ENCODE peak calls at places on chromosome 2, in ten cellular contexts. H, P, U, S, F, M, D, Z, K and T are unnamed samples.

GRCh38 chr2:177254433-177255226 is 9.9 kb downstream of the NFE2L2 start:
- DNase-seq in H (no peak), P (no peak), U (peak; percentile 39), S (peak; percentile 39), F (no peak), M (peak; percentile 86), D (no peak), Z (peak; percentile 90), K (no peak), T (peak; percentile 34)

GRCh38 chr2:202161106-202161836 is 77.1 kb downstream of the SUMO1 start:
- DNase-seq in H (no peak), P (no peak), U (no peak), S (no peak), F (no peak), M (no peak), D (no peak), Z (no peak), K (no peak), T (no peak)

GRCh38 chr2:200252661-200253067 is 53.8 kb upstream of the SPATS2L start:
- DNase-seq in H (no peak), P (no peak), U (no peak), S (no peak), F (no peak), M (no peak), D (peak; percentile 87), Z (peak; percentile 54), K (no peak), T (no peak)

GRCh38 chr2:117921520-117921919 is 92.3 kb downstream of the CCDC93 start:
- DNase-seq in H (no peak), P (peak; percentile 22), U (no peak), S (no peak), F (no peak), M (no peak), D (no peak), Z (no peak), K (no peak), T (no peak)

GRCh38 chr2:37110306-37111212 is 26.2 kb downstream of the GPATCH11 start:
- DNase-seq in H (no peak), P (no peak), U (no peak), S (no peak), F (no peak), M (no peak), D (no peak), Z (no peak), K (no peak), T (no peak)

GRCh38 chr2:88137833-88138232 is 10.0 kb upstream of the FABP1 start:
- DNase-seq in H (no peak), P (no peak), U (no peak), S (no peak), F (no peak), M (no peak), D (no peak), Z (no peak), K (no peak), T (no peak)

GRCh38 chr2:20015482-20016083 is 3.1 kb upstream of the MATN3 start:
- DNase-seq in H (no peak), P (no peak), U (no peak), S (peak; percentile 30), F (no peak), M (peak; percentile 46), D (peak; percentile 76), Z (peak; percentile 61), K (no peak), T (peak; percentile 15)

GRCh38 chr2:39606585-39606984 is 59.1 kb upstream of the TMEM178A start:
- DNase-seq in H (no peak), P (no peak), U (no peak), S (no peak), F (no peak), M (peak; percentile 16), D (no peak), Z (peak; percentile 95), K (no peak), T (peak; percentile 53)

GRCh38 chr2:53210538-53210937 is 557.1 kb upstream of the CHAC2 start:
- DNase-seq in H (no peak), P (no peak), U (no peak), S (no peak), F (no peak), M (peak; percentile 44), D (peak; percentile 6), Z (peak; percentile 56), K (no peak), T (no peak)

GRCh38 chr2:197952540-197953202 is 148.3 kb downstream of the PLCL1 start:
- DNase-seq in H (no peak), P (no peak), U (no peak), S (no peak), F (no peak), M (no peak), D (no peak), Z (no peak), K (no peak), T (no peak)

GRCh38 chr2:131152065-131152464 is 46.9 kb downstream of the PLEKHB2 start:
- DNase-seq in H (no peak), P (no peak), U (no peak), S (no peak), F (no peak), M (no peak), D (no peak), Z (peak; percentile 19), K (no peak), T (no peak)

GRCh38 chr2:19474128-19474527 is 115.7 kb upstream of the OSR1 start:
- DNase-seq in H (peak; percentile 82), P (no peak), U (no peak), S (no peak), F (no peak), M (no peak), D (peak; percentile 72), Z (no peak), K (peak; percentile 38), T (peak; percentile 44)

GRCh38 chr2:109379507-109379906 is 234.3 kb downstream of the SEPTIN10 start:
- DNase-seq in H (no peak), P (no peak), U (no peak), S (no peak), F (peak; percentile 50), M (no peak), D (no peak), Z (no peak), K (peak; percentile 3), T (no peak)

GRCh38 chr2:202249521-202249850 is 11.1 kb upstream of the SUMO1 start:
- DNase-seq in H (no peak), P (no peak), U (no peak), S (no peak), F (no peak), M (no peak), D (no peak), Z (no peak), K (no peak), T (no peak)

GRCh38 chr2:240596491-240596931 is 10.0 kb downstream of the CAPN10 start:
- DNase-seq in H (no peak), P (peak; percentile 78), U (no peak), S (no peak), F (no peak), M (no peak), D (no peak), Z (no peak), K (no peak), T (no peak)

GRCh38 chr2:240596080-240596460 is 9.5 kb downstream of the CAPN10 start:
- DNase-seq in H (no peak), P (peak; percentile 58), U (no peak), S (no peak), F (no peak), M (no peak), D (no peak), Z (no peak), K (no peak), T (no peak)

GRCh38 chr2:240597054-240597418 is 10.5 kb downstream of the CAPN10 start:
- DNase-seq in H (no peak), P (peak; percentile 15), U (no peak), S (no peak), F (no peak), M (no peak), D (no peak), Z (no peak), K (no peak), T (no peak)

GRCh38 chr2:240598311-240598911 is 11.9 kb downstream of the CAPN10 start:
- DNase-seq in H (no peak), P (no peak), U (no peak), S (no peak), F (no peak), M (no peak), D (no peak), Z (no peak), K (no peak), T (no peak)

GRCh38 chr2:240597419-240598181 is 11.1 kb downstream of the CAPN10 start:
- DNase-seq in H (no peak), P (no peak), U (no peak), S (no peak), F (no peak), M (no peak), D (no peak), Z (no peak), K (no peak), T (no peak)
- H3K36me3 ChIP-seq in H (peaks cover 68% of the 10 kb centered on the region), P (peaks cover 35% of the 10 kb centered on the region), U (peaks cover 8% of the 10 kb centered on the region), S (peaks cover 18% of the 10 kb centered on the region), F (peaks cover 18% of the 10 kb centered on the region), M (no peaks in the 10 kb centered on the region), D (peaks cover 9% of the 10 kb centered on the region), Z (peaks cover 2% of the 10 kb centered on the region), K (no peaks in the 10 kb centered on the region), T (peaks cover 3% of the 10 kb centered on the region)

DNA sequence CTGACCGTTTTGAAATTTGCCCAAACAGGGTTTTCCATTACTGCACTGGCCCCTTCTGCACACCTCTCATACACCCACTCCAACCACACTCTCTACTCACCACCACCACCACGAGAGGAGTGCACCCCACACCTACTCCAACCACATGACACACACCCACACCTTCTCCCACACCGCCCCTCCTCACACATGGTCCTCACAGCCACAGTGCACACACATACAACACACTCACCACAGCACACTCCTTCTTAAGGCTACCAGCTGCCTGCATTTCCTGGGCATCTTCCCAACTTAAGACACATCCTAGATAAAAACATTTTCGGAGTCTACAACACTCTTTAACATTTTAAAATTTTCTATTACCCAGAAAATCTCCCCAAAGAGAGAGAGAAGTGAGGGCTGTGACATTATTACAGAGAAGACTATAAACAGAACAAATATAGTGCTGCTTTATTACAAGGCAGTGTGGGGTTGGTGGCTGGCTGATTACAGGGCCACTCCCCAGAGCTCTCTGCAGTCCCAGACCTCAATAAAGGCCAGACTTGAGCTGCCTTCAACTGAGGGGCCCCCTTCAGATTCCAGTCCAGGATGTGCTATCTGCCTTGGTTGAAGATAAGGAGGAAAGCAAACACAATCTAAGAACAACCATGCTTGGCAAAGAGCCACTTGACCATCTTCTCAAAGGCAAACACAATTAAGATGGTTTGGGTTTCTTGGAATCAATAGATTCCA is 36.1 kb downstream of the NHEJ1 start:
- DNase-seq in H (peak; percentile 22), P (no peak), U (no peak), S (no peak), F (no peak), M (no peak), D (peak; percentile 80), Z (peak; percentile 9), K (no peak), T (no peak)
- H3K27ac ChIP-seq in H (no peak overlapping the region), P (no peak overlapping the region), U (no peak overlapping the region), S (no peak overlapping the region), F (no peak overlapping the region), M (no peak overlapping the region), D (no peak overlapping the region), Z (no peak overlapping the region), K (no peak overlapping the region), T (no peak overlapping the region)

GRCh38 chr2:215320679-215321078 is 8.8 kb downstream of the ATIC start:
- DNase-seq in H (no peak), P (no peak), U (no peak), S (no peak), F (no peak), M (no peak), D (no peak), Z (no peak), K (no peak), T (no peak)
- H3K36me3 ChIP-seq in H (peaks cover 91% of the 10 kb centered on the region), P (peaks cover 51% of the 10 kb centered on the region), U (peaks cover 51% of the 10 kb centered on the region), S (peaks cover 11% of the 10 kb centered on the region), F (peaks cover 39% of the 10 kb centered on the region), M (peaks cover 21% of the 10 kb centered on the region), D (peaks cover 2% of the 10 kb centered on the region), Z (no peaks in the 10 kb centered on the region), K (peaks cover 16% of the 10 kb centered on the region), T (peaks cover 64% of the 10 kb centered on the region)

GRCh38 chr2:121211251-121211650 is 73.8 kb downstream of the TFCP2L1 start:
- DNase-seq in H (no peak), P (no peak), U (no peak), S (no peak), F (no peak), M (no peak), D (no peak), Z (peak; percentile 28), K (no peak), T (no peak)
- H3K27ac ChIP-seq in H (no peak overlapping the region), P (no peak overlapping the region), U (no peak overlapping the region), S (no peak overlapping the region), F (no peak overlapping the region), M (no peak overlapping the region), D (no peak overlapping the region), Z (no peak overlapping the region), K (no peak overlapping the region), T (no peak overlapping the region)